ENCODE peak calls at places on chromosomes 5 and 9, in eight cellular contexts. O, H, K, Y, X, U, G and N are unnamed samples.

GRCh38 chr9:125586173-125586512 is 120.9 kb downstream of the MAPKAP1 start:
- DNase-seq in O (no peak), H (no peak), K (no peak), Y (no peak), X (no peak), U (no peak), G (no peak), N (no peak)

GRCh38 chr5:14185336-14186131 is 42.4 kb downstream of the TRIO start:
- DNase-seq in O (peak; percentile 78), H (no peak), K (peak; percentile 78), Y (no peak), X (peak; percentile 70), U (no peak), G (peak; percentile 90), N (peak; percentile 84)

GRCh38 chr9:134962998-134963364 is 45.3 kb upstream of the FCN1 start:
- DNase-seq in O (no peak), H (peak; percentile 38), K (no peak), Y (no peak), X (no peak), U (no peak), G (no peak), N (no peak)

GRCh38 chr5:50867140-50867539 is 200.7 kb downstream of the PARP8 start:
- DNase-seq in O (no peak), H (no peak), K (no peak), Y (no peak), X (no peak), U (no peak), G (no peak), N (no peak)

GRCh38 chr5:98341038-98341710 is 432.3 kb upstream of the RGMB start:
- DNase-seq in O (peak; percentile 89), H (no peak), K (peak; percentile 65), Y (no peak), X (peak; percentile 89), U (no peak), G (peak; percentile 68), N (peak; percentile 99)

GRCh38 chr5:154190652-154191304 is at the start of gene GALNT10:
- DNase-seq in O (peak; percentile 74), H (peak; percentile 80), K (peak; percentile 53), Y (peak; percentile 77), X (peak; percentile 72), U (peak; percentile 30), G (no peak), N (peak; percentile 92)

GRCh38 chr9:26326473-26327044 is 566.0 kb downstream of the CAAP1 start:
- DNase-seq in O (peak; percentile 70), H (no peak), K (peak; percentile 78), Y (peak; percentile 31), X (peak; percentile 88), U (peak; percentile 7), G (peak; percentile 66), N (peak; percentile 53)

GRCh38 chr9:133449760-133450159 is 10.0 kb upstream of the CACFD1 start:
- DNase-seq in O (no peak), H (no peak), K (no peak), Y (peak; percentile 76), X (no peak), U (no peak), G (peak; percentile 76), N (no peak)

GRCh38 chr9:128022886-128023285 is 42.1 kb upstream of the EEIG1 start:
- DNase-seq in O (no peak), H (no peak), K (no peak), Y (no peak), X (peak; percentile 45), U (no peak), G (no peak), N (peak; percentile 55)

GRCh38 chr9:120343416-120343815 is 236.6 kb downstream of the CDK5RAP2 start:
- DNase-seq in O (no peak), H (no peak), K (no peak), Y (no peak), X (no peak), U (no peak), G (no peak), N (no peak)

GRCh38 chr5:1277331-1277730 is 17.5 kb downstream of the TERT start:
- DNase-seq in O (no peak), H (no peak), K (no peak), Y (no peak), X (no peak), U (no peak), G (no peak), N (no peak)

GRCh38 chr5:171600736-171601265 is 181.4 kb downstream of the FGF18 start:
- DNase-seq in O (peak; percentile 31), H (peak; percentile 62), K (no peak), Y (peak; percentile 36), X (peak; percentile 24), U (peak; percentile 40), G (no peak), N (peak; percentile 24)

GRCh38 chr5:115179959-115180709 is 10.4 kb upstream of the TRIM36 start:
- DNase-seq in O (peak; percentile 17), H (no peak), K (peak; percentile 28), Y (peak; percentile 41), X (peak; percentile 10), U (no peak), G (peak; percentile 2), N (no peak)

GRCh38 chr9:123954921-123955320 is 25.0 kb upstream of the DENND1A start:
- DNase-seq in O (peak; percentile 56), H (no peak), K (no peak), Y (no peak), X (peak; percentile 69), U (peak; percentile 7), G (peak; percentile 9), N (peak; percentile 51)

DNA sequence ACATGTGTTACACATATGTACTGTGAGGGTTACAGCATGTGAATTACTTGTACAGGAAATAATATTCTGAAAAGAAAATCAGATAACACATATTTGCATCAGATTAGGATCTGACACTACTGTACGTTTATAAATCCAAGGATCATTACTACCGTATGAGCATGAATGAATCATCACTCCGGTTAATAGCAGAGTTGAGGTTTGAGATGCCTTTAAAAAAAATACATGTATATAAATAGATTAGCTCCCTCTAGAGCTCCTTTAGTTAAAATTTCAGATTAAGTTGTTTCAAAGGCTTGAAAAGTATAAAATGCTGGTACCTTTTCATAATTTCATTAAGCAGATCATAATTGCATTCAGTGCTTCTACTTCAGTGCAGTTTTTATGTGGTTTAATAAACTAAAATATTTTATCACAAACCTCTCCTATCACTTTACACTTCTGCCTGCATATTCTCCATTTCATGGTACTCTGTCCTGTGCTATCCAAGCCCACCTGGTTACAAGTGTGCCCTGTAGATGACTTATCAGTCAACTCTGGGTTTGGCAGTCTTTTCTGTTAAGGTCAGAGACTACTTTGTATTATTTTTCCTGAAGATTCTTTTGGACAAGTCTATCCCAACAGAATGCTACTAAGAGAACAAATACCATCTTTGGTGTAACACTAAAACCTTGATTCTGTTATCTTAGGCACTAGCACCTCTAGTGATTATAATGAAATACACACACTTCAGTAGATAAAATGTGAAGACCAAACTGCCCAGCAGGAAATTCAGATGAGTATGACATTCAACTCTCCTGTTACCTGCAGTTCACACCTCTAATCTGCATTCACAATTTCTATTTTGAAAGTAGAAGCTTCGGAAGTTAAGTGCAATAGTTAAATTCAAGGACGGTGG is 48.0 kb upstream of the POU5F2 start:
- DNase-seq in O (peak; percentile 81), H (no peak), K (peak; percentile 79), Y (no peak), X (peak; percentile 46), U (no peak), G (peak; percentile 80), N (peak; percentile 73)
- TF ChIP-seq CTCF in O (peak; percentile 17), H (no peak), K (peak; percentile 0), Y (no peak), X (peak; percentile 3), U (no peak), G (no peak), N (peak; percentile 10)

GRCh38 chr9:18473551-18474279 is at the start of gene ADAMTSL1:
- DNase-seq in O (peak; percentile 71), H (no peak), K (peak; percentile 90), Y (peak; percentile 48), X (peak; percentile 56), U (no peak), G (no peak), N (peak; percentile 89)

GRCh38 chr9:18477121-18477705 is 3.3 kb downstream of the ADAMTSL1 start:
- DNase-seq in O (no peak), H (no peak), K (peak; percentile 49), Y (no peak), X (no peak), U (no peak), G (no peak), N (no peak)

GRCh38 chr9:18472915-18473314 is 1.0 kb upstream of the ADAMTSL1 start:
- DNase-seq in O (no peak), H (no peak), K (no peak), Y (no peak), X (no peak), U (no peak), G (no peak), N (no peak)

GRCh38 chr9:18472435-18472834 is 1.5 kb upstream of the ADAMTSL1 start:
- DNase-seq in O (no peak), H (no peak), K (no peak), Y (no peak), X (no peak), U (no peak), G (peak; percentile 52), N (no peak)

GRCh38 chr9:18474778-18475177 is 825 bp downstream of the ADAMTSL1 start:
- DNase-seq in O (peak; percentile 72), H (no peak), K (peak; percentile 64), Y (no peak), X (peak; percentile 73), U (no peak), G (no peak), N (no peak)
- H3K4me3 ChIP-seq in O (peak overlapping the region; percentile 66), H (no peak overlapping the region), K (peak overlapping the region; percentile 59), Y (no peak overlapping the region), X (peak overlapping the region; percentile 50), U (no peak overlapping the region), G (no peak overlapping the region), N (peak overlapping the region; percentile 63)

GRCh38 chr5:82426419-82427154 is 148.4 kb upstream of the RPS23 start:
- DNase-seq in O (no peak), H (no peak), K (no peak), Y (no peak), X (no peak), U (no peak), G (no peak), N (no peak)
- TF ChIP-seq CTCF in O (no peak), H (no peak), K (no peak), Y (no peak), X (no peak), U (no peak), G (no peak), N (no peak)

GRCh38 chr9:84811726-84812074 is 142.2 kb downstream of the NTRK2 start:
- DNase-seq in O (no peak), H (no peak), K (no peak), Y (no peak), X (no peak), U (no peak), G (no peak), N (no peak)
- H3K4me3 ChIP-seq in O (no peak overlapping the region), H (no peak overlapping the region), K (no peak overlapping the region), Y (no peak overlapping the region), X (no peak overlapping the region), U (no peak overlapping the region), G (no peak overlapping the region), N (no peak overlapping the region)

GRCh38 chr9:91422832-91423711 is 560 bp downstream of the NFIL3 start:
- DNase-seq in O (peak; percentile 82), H (peak; percentile 74), K (peak; percentile 77), Y (peak; percentile 77), X (peak; percentile 93), U (peak; percentile 43), G (peak; percentile 59), N (peak; percentile 80)
- TF ChIP-seq CTCF in O (peak; percentile 42), H (peak; percentile 14), K (peak; percentile 26), Y (peak; percentile 16), X (peak; percentile 22), U (peak; percentile 18), G (peak; percentile 43), N (peak; percentile 12)

GRCh38 chr5:39100851-39101396 is 26.7 kb upstream of the RICTOR start:
- DNase-seq in O (peak; percentile 97), H (no peak), K (peak; percentile 92), Y (no peak), X (peak; percentile 96), U (no peak), G (peak; percentile 100), N (peak; percentile 96)
- H3K4me3 ChIP-seq in O (no peak overlapping the region), H (no peak overlapping the region), K (no peak overlapping the region), Y (no peak overlapping the region), X (no peak overlapping the region), U (no peak overlapping the region), G (no peak overlapping the region), N (no peak overlapping the region)